ENCODE peak calls at places on chromosomes 1 and 21, in nine cellular contexts. V is NCI-H748 treated with DMSO at 0.1 percent for 48 hours; F is aorta; G is HEK293T; J is tibial nerve; B is Jurkat, Clone E6-1; H is activated T-cell treated with anti-CD3 and anti-CD28 coated beads for 1 hour; O is cardiac muscle cell; K is GOT3. E is an unnamed sample.

GRCh38 chr1:56468472-56468871 is 110.9 kb downstream of the PLPP3 start:
- DNase-seq in V (no peak), F (no peak), G (no peak), J (no peak), B (no peak), H (no peak), O (peak), K (no peak), E (no peak)

GRCh38 chr1:64117492-64117891 is 85.9 kb upstream of the UBE2U start:
- DNase-seq in V (no peak), F (no peak), G (no peak), J (no peak), B (no peak), H (no peak), O (no peak), K (no peak), E (no peak)

GRCh38 chr1:207822602-207823451 is 71.0 kb downstream of the CD46 start:
- DNase-seq in V (no peak), F (peak), G (peak), J (peak), B (no peak), H (peak), O (peak), K (no peak), E (no peak)

GRCh38 chr1:192512426-192513125 is 63.0 kb upstream of the RGS1 start:
- DNase-seq in V (no peak), F (no peak), G (peak), J (no peak), B (no peak), H (no peak), O (no peak), K (no peak), E (no peak)

GRCh38 chr1:191895462-191896058 is 262.7 kb upstream of the RGS18 start:
- DNase-seq in V (no peak), F (no peak), G (no peak), J (no peak), B (no peak), H (no peak), O (peak), K (no peak), E (no peak)

GRCh38 chr1:200260587-200261335 is 149.1 kb downstream of the ZNF281 start:
- DNase-seq in V (peak), F (no peak), G (no peak), J (no peak), B (no peak), H (no peak), O (no peak), K (no peak), E (no peak)

GRCh38 chr21:32089771-32090170 is 189.1 kb downstream of the MIS18A start:
- DNase-seq in V (no peak), F (no peak), G (no peak), J (no peak), B (no peak), H (no peak), O (no peak), K (no peak), E (no peak)

GRCh38 chr1:236502972-236503639 is 20.7 kb upstream of the LGALS8 start:
- DNase-seq in V (no peak), F (peak), G (peak), J (peak), B (no peak), H (no peak), O (peak), K (no peak), E (no peak)

GRCh38 chr1:25541889-25542658 is 1.3 kb upstream of the LDLRAP1 start:
- DNase-seq in V (no peak), F (no peak), G (no peak), J (no peak), B (no peak), H (no peak), O (no peak), K (no peak), E (no peak)

GRCh38 chr21:44301961-44302406 is 2.1 kb downstream of the PFKL start:
- DNase-seq in V (no peak), F (no peak), G (no peak), J (no peak), B (no peak), H (no peak), O (no peak), K (no peak), E (no peak)

GRCh38 chr1:156692958-156693857 is 12.2 kb downstream of the CRABP2 start:
- DNase-seq in V (peak), F (no peak), G (peak), J (no peak), B (peak), H (no peak), O (peak), K (no peak), E (no peak)

GRCh38 chr1:34844252-34844634 is 15.3 kb downstream of the SMIM12 start:
- DNase-seq in V (peak), F (no peak), G (no peak), J (no peak), B (no peak), H (no peak), O (no peak), K (no peak), E (no peak)

GRCh38 chr1:2233997-2234761 is 6.1 kb downstream of the SKI start:
- DNase-seq in V (no peak), F (peak), G (no peak), J (peak), B (no peak), H (peak), O (no peak), K (peak), E (no peak)

GRCh38 chr1:41811051-41811795 is 107.5 kb downstream of the HIVEP3 start:
- DNase-seq in V (no peak), F (no peak), G (no peak), J (no peak), B (no peak), H (no peak), O (no peak), K (no peak), E (no peak)

GRCh38 chr1:174269932-174270651 is 110.8 kb downstream of the RABGAP1L start:
- DNase-seq in V (no peak), F (no peak), G (no peak), J (no peak), B (no peak), H (no peak), O (no peak), K (no peak), E (no peak)

GRCh38 chr1:247540536-247540935 is 4.3 kb upstream of the OR2C3 start:
- DNase-seq in V (no peak), F (no peak), G (no peak), J (no peak), B (no peak), H (no peak), O (no peak), K (no peak), E (no peak)

GRCh38 chr1:200245492-200245891 is 164.3 kb downstream of the ZNF281 start:
- DNase-seq in V (no peak), F (no peak), G (no peak), J (no peak), B (no peak), H (no peak), O (no peak), K (no peak), E (no peak)

GRCh38 chr21:25708467-25709065 is 26.1 kb downstream of the ATP5PF start:
- DNase-seq in V (peak), F (no peak), G (peak), J (peak), B (peak), H (peak), O (peak), K (no peak), E (peak)

GRCh38 chr1:8863138-8863537 is 15.3 kb downstream of the ENO1 start:
- DNase-seq in V (no peak), F (no peak), G (no peak), J (no peak), B (no peak), H (no peak), O (no peak), K (no peak), E (no peak)

GRCh38 chr1:58576727-58577675 is at the start of gene TACSTD2:
- DNase-seq in V (no peak), F (peak), G (no peak), J (no peak), B (no peak), H (no peak), O (no peak), K (no peak), E (no peak)

GRCh38 chr1:110783292-110783918 is 89.5 kb upstream of the CD53 start:
- DNase-seq in V (peak), F (no peak), G (peak), J (peak), B (peak), H (peak), O (peak), K (no peak), E (peak)

GRCh38 chr1:163170975-163171676 is 31.6 kb downstream of the RGS5 start:
- DNase-seq in V (peak), F (no peak), G (peak), J (no peak), B (no peak), H (no peak), O (no peak), K (no peak), E (no peak)

GRCh38 chr1:196400478-196401453 is 207.5 kb downstream of the KCNT2 start:
- DNase-seq in V (peak), F (no peak), G (no peak), J (peak), B (no peak), H (no peak), O (no peak), K (no peak), E (no peak)

GRCh38 chr21:27806261-27806660 is 839.4 kb upstream of the ADAMTS5 start:
- DNase-seq in V (no peak), F (no peak), G (no peak), J (no peak), B (no peak), H (no peak), O (no peak), K (no peak), E (no peak)

GRCh38 chr1:93591833-93592635 is 89.6 kb downstream of the BCAR3 start:
- DNase-seq in V (peak), F (no peak), G (peak), J (no peak), B (peak), H (no peak), O (no peak), K (no peak), E (no peak)

GRCh38 chr1:19765623-19766022 is 34.1 kb downstream of the TMCO4 start:
- DNase-seq in V (no peak), F (no peak), G (no peak), J (no peak), B (no peak), H (no peak), O (no peak), K (no peak), E (peak)

GRCh38 chr1:25573961-25574360 is 30.6 kb downstream of the LDLRAP1 start:
- DNase-seq in V (no peak), F (no peak), G (no peak), J (no peak), B (no peak), H (no peak), O (no peak), K (no peak), E (no peak)

GRCh38 chr1:28804071-28804470 is 7.9 kb upstream of the OPRD1 start:
- DNase-seq in V (no peak), F (no peak), G (no peak), J (no peak), B (no peak), H (no peak), O (no peak), K (no peak), E (no peak)